ENCODE peak calls at places on chromosomes 7 and 10, in four cellular contexts. One of them, this sample, is unnamed.

GRCh38 chr10:123287594-123288247 is 133.5 kb downstream of the BUB3 start:
- DNase-seq in CD4-positive, alpha-beta memory T cell: no peak
- DNase-seq in activated CD8-positive, alpha-beta memory T cell treated with anti-CD3 and anti-CD28 coated beads, Interleukin-2, amount 50 U/mL, for 48 hours: peak; percentile 54
- DNase-seq in GM03348: no peak
- DNase-seq in this sample: peak; percentile 80

GRCh38 chr10:9762966-9763656 is 1254.6 kb upstream of the CELF2 start:
- DNase-seq in CD4-positive, alpha-beta memory T cell: no peak
- DNase-seq in activated CD8-positive, alpha-beta memory T cell treated with anti-CD3 and anti-CD28 coated beads, Interleukin-2, amount 50 U/mL, for 48 hours: no peak
- DNase-seq in GM03348: peak; percentile 60
- DNase-seq in this sample: peak; percentile 41

GRCh38 chr7:112411186-112411795 is 39.0 kb upstream of the IFRD1 start:
- DNase-seq in CD4-positive, alpha-beta memory T cell: no peak
- DNase-seq in activated CD8-positive, alpha-beta memory T cell treated with anti-CD3 and anti-CD28 coated beads, Interleukin-2, amount 50 U/mL, for 48 hours: no peak
- DNase-seq in GM03348: peak; percentile 51
- DNase-seq in this sample: peak; percentile 49

GRCh38 chr7:23298141-23298851 is 843 bp upstream of the MALSU1 start:
- DNase-seq in CD4-positive, alpha-beta memory T cell: no peak
- DNase-seq in activated CD8-positive, alpha-beta memory T cell treated with anti-CD3 and anti-CD28 coated beads, Interleukin-2, amount 50 U/mL, for 48 hours: no peak
- DNase-seq in GM03348: peak; percentile 48
- DNase-seq in this sample: no peak

GRCh38 chr7:73822319-73823173 is 8.2 kb upstream of the CLDN4 start:
- DNase-seq in CD4-positive, alpha-beta memory T cell: no peak
- DNase-seq in activated CD8-positive, alpha-beta memory T cell treated with anti-CD3 and anti-CD28 coated beads, Interleukin-2, amount 50 U/mL, for 48 hours: no peak
- DNase-seq in GM03348: peak; percentile 96
- DNase-seq in this sample: peak; percentile 100

GRCh38 chr7:7159063-7159645 is 23.2 kb upstream of the C1GALT1 start:
- DNase-seq in CD4-positive, alpha-beta memory T cell: no peak
- DNase-seq in activated CD8-positive, alpha-beta memory T cell treated with anti-CD3 and anti-CD28 coated beads, Interleukin-2, amount 50 U/mL, for 48 hours: no peak
- DNase-seq in GM03348: no peak
- DNase-seq in this sample: no peak

GRCh38 chr10:95440756-95441546 is 120.2 kb downstream of the SORBS1 start:
- DNase-seq in CD4-positive, alpha-beta memory T cell: peak; percentile 4
- DNase-seq in activated CD8-positive, alpha-beta memory T cell treated with anti-CD3 and anti-CD28 coated beads, Interleukin-2, amount 50 U/mL, for 48 hours: no peak
- DNase-seq in GM03348: no peak
- DNase-seq in this sample: no peak

GRCh38 chr7:128879939-128880746 is 17.5 kb downstream of the ATP6V1F start:
- DNase-seq in CD4-positive, alpha-beta memory T cell: no peak
- DNase-seq in activated CD8-positive, alpha-beta memory T cell treated with anti-CD3 and anti-CD28 coated beads, Interleukin-2, amount 50 U/mL, for 48 hours: no peak
- DNase-seq in GM03348: peak; percentile 93
- DNase-seq in this sample: peak; percentile 85

GRCh38 chr7:22554184-22554583 is 54.2 kb upstream of the STEAP1B start:
- DNase-seq in CD4-positive, alpha-beta memory T cell: no peak
- DNase-seq in activated CD8-positive, alpha-beta memory T cell treated with anti-CD3 and anti-CD28 coated beads, Interleukin-2, amount 50 U/mL, for 48 hours: no peak
- DNase-seq in GM03348: no peak
- DNase-seq in this sample: no peak

GRCh38 chr10:65328486-65328885 is 1597.3 kb upstream of the LRRTM3 start:
- DNase-seq in CD4-positive, alpha-beta memory T cell: no peak
- DNase-seq in activated CD8-positive, alpha-beta memory T cell treated with anti-CD3 and anti-CD28 coated beads, Interleukin-2, amount 50 U/mL, for 48 hours: no peak
- DNase-seq in GM03348: no peak
- DNase-seq in this sample: no peak

GRCh38 chr7:6654113-6654841 is 17.2 kb downstream of the ZNF316 start:
- DNase-seq in CD4-positive, alpha-beta memory T cell: no peak
- DNase-seq in activated CD8-positive, alpha-beta memory T cell treated with anti-CD3 and anti-CD28 coated beads, Interleukin-2, amount 50 U/mL, for 48 hours: no peak
- DNase-seq in GM03348: no peak
- DNase-seq in this sample: no peak

GRCh38 chr10:12701696-12702095 is 299.8 kb downstream of the CCDC3 start:
- DNase-seq in CD4-positive, alpha-beta memory T cell: no peak
- DNase-seq in activated CD8-positive, alpha-beta memory T cell treated with anti-CD3 and anti-CD28 coated beads, Interleukin-2, amount 50 U/mL, for 48 hours: no peak
- DNase-seq in GM03348: no peak
- DNase-seq in this sample: peak; percentile 52

GRCh38 chr10:48934672-48935071 is 5.0 kb downstream of the LRRC18 start:
- DNase-seq in CD4-positive, alpha-beta memory T cell: no peak
- DNase-seq in activated CD8-positive, alpha-beta memory T cell treated with anti-CD3 and anti-CD28 coated beads, Interleukin-2, amount 50 U/mL, for 48 hours: peak; percentile 8
- DNase-seq in GM03348: no peak
- DNase-seq in this sample: no peak

GRCh38 chr10:57169597-57169996 is 808.5 kb upstream of the ZWINT start:
- DNase-seq in CD4-positive, alpha-beta memory T cell: no peak
- DNase-seq in activated CD8-positive, alpha-beta memory T cell treated with anti-CD3 and anti-CD28 coated beads, Interleukin-2, amount 50 U/mL, for 48 hours: no peak
- DNase-seq in GM03348: no peak
- DNase-seq in this sample: no peak

GRCh38 chr7:21617916-21618390 is 75.1 kb downstream of the DNAH11 start:
- DNase-seq in CD4-positive, alpha-beta memory T cell: no peak
- DNase-seq in activated CD8-positive, alpha-beta memory T cell treated with anti-CD3 and anti-CD28 coated beads, Interleukin-2, amount 50 U/mL, for 48 hours: no peak
- DNase-seq in GM03348: peak; percentile 53
- DNase-seq in this sample: peak; percentile 90

GRCh38 chr10:113666682-113667252 is 2.9 kb upstream of the NRAP start:
- DNase-seq in CD4-positive, alpha-beta memory T cell: no peak
- DNase-seq in activated CD8-positive, alpha-beta memory T cell treated with anti-CD3 and anti-CD28 coated beads, Interleukin-2, amount 50 U/mL, for 48 hours: no peak
- DNase-seq in GM03348: peak; percentile 17
- DNase-seq in this sample: peak; percentile 27

GRCh38 chr7:112131016-112131415 is 75.2 kb downstream of the DOCK4 start:
- DNase-seq in CD4-positive, alpha-beta memory T cell: no peak
- DNase-seq in activated CD8-positive, alpha-beta memory T cell treated with anti-CD3 and anti-CD28 coated beads, Interleukin-2, amount 50 U/mL, for 48 hours: no peak
- DNase-seq in GM03348: no peak
- DNase-seq in this sample: no peak

GRCh38 chr7:130292682-130293257 is at the start of gene CPA4:
- DNase-seq in CD4-positive, alpha-beta memory T cell: no peak
- DNase-seq in activated CD8-positive, alpha-beta memory T cell treated with anti-CD3 and anti-CD28 coated beads, Interleukin-2, amount 50 U/mL, for 48 hours: no peak
- DNase-seq in GM03348: peak; percentile 87
- DNase-seq in this sample: peak; percentile 99

GRCh38 chr10:113576853-113577252 is 24.0 kb downstream of the HABP2 start:
- DNase-seq in CD4-positive, alpha-beta memory T cell: no peak
- DNase-seq in activated CD8-positive, alpha-beta memory T cell treated with anti-CD3 and anti-CD28 coated beads, Interleukin-2, amount 50 U/mL, for 48 hours: no peak
- DNase-seq in GM03348: peak; percentile 56
- DNase-seq in this sample: peak; percentile 8

GRCh38 chr10:5948999-5949759 is 28.2 kb downstream of the IL15RA start:
- DNase-seq in CD4-positive, alpha-beta memory T cell: no peak
- DNase-seq in activated CD8-positive, alpha-beta memory T cell treated with anti-CD3 and anti-CD28 coated beads, Interleukin-2, amount 50 U/mL, for 48 hours: no peak
- DNase-seq in GM03348: peak; percentile 81
- DNase-seq in this sample: peak; percentile 44

GRCh38 chr10:109773818-109774440 is 149.4 kb downstream of the XPNPEP1 start:
- DNase-seq in CD4-positive, alpha-beta memory T cell: no peak
- DNase-seq in activated CD8-positive, alpha-beta memory T cell treated with anti-CD3 and anti-CD28 coated beads, Interleukin-2, amount 50 U/mL, for 48 hours: no peak
- DNase-seq in GM03348: peak; percentile 60
- DNase-seq in this sample: no peak

GRCh38 chr7:115825736-115826135 is 204.8 kb downstream of the TFEC start:
- DNase-seq in CD4-positive, alpha-beta memory T cell: no peak
- DNase-seq in activated CD8-positive, alpha-beta memory T cell treated with anti-CD3 and anti-CD28 coated beads, Interleukin-2, amount 50 U/mL, for 48 hours: no peak
- DNase-seq in GM03348: no peak
- DNase-seq in this sample: peak; percentile 21

GRCh38 chr7:22120391-22121053 is 174.8 kb upstream of the CDCA7L start:
- DNase-seq in CD4-positive, alpha-beta memory T cell: no peak
- DNase-seq in activated CD8-positive, alpha-beta memory T cell treated with anti-CD3 and anti-CD28 coated beads, Interleukin-2, amount 50 U/mL, for 48 hours: no peak
- DNase-seq in GM03348: no peak
- DNase-seq in this sample: peak; percentile 42

GRCh38 chr7:135791543-135792120 is 43.0 kb upstream of the FAM180A start:
- DNase-seq in CD4-positive, alpha-beta memory T cell: no peak
- DNase-seq in activated CD8-positive, alpha-beta memory T cell treated with anti-CD3 and anti-CD28 coated beads, Interleukin-2, amount 50 U/mL, for 48 hours: no peak
- DNase-seq in GM03348: no peak
- DNase-seq in this sample: no peak

GRCh38 chr7:122886357-122887081 is at the start of gene CADPS2:
- DNase-seq in CD4-positive, alpha-beta memory T cell: no peak
- DNase-seq in activated CD8-positive, alpha-beta memory T cell treated with anti-CD3 and anti-CD28 coated beads, Interleukin-2, amount 50 U/mL, for 48 hours: peak; percentile 60
- DNase-seq in GM03348: peak; percentile 94
- DNase-seq in this sample: peak; percentile 96

GRCh38 chr10:53754851-53755250 is 982.3 kb upstream of the MBL2 start:
- DNase-seq in CD4-positive, alpha-beta memory T cell: no peak
- DNase-seq in activated CD8-positive, alpha-beta memory T cell treated with anti-CD3 and anti-CD28 coated beads, Interleukin-2, amount 50 U/mL, for 48 hours: no peak
- DNase-seq in GM03348: no peak
- DNase-seq in this sample: no peak

GRCh38 chr10:20287951-20288350 is 471.7 kb downstream of the PLXDC2 start:
- DNase-seq in CD4-positive, alpha-beta memory T cell: no peak
- DNase-seq in activated CD8-positive, alpha-beta memory T cell treated with anti-CD3 and anti-CD28 coated beads, Interleukin-2, amount 50 U/mL, for 48 hours: no peak
- DNase-seq in GM03348: no peak
- DNase-seq in this sample: no peak

GRCh38 chr10:43315535-43316245 is 48.8 kb upstream of the RASGEF1A start:
- DNase-seq in CD4-positive, alpha-beta memory T cell: no peak
- DNase-seq in activated CD8-positive, alpha-beta memory T cell treated with anti-CD3 and anti-CD28 coated beads, Interleukin-2, amount 50 U/mL, for 48 hours: no peak
- DNase-seq in GM03348: no peak
- DNase-seq in this sample: no peak

GRCh38 chr7:101882595-101883564 is 65.5 kb downstream of the CUX1 start:
- DNase-seq in CD4-positive, alpha-beta memory T cell: no peak
- DNase-seq in activated CD8-positive, alpha-beta memory T cell treated with anti-CD3 and anti-CD28 coated beads, Interleukin-2, amount 50 U/mL, for 48 hours: no peak
- DNase-seq in GM03348: peak; percentile 94
- DNase-seq in this sample: peak; percentile 100

GRCh38 chr7:137664846-137665245 is 181.9 kb downstream of the DGKI start:
- DNase-seq in CD4-positive, alpha-beta memory T cell: no peak
- DNase-seq in activated CD8-positive, alpha-beta memory T cell treated with anti-CD3 and anti-CD28 coated beads, Interleukin-2, amount 50 U/mL, for 48 hours: no peak
- DNase-seq in GM03348: no peak
- DNase-seq in this sample: peak; percentile 50

GRCh38 chr10:17010363-17011145 is 119.1 kb downstream of the CUBN start:
- DNase-seq in CD4-positive, alpha-beta memory T cell: no peak
- DNase-seq in activated CD8-positive, alpha-beta memory T cell treated with anti-CD3 and anti-CD28 coated beads, Interleukin-2, amount 50 U/mL, for 48 hours: no peak
- DNase-seq in GM03348: no peak
- DNase-seq in this sample: no peak

GRCh38 chr10:72263613-72264241 is 10.0 kb upstream of the DDIT4 start:
- DNase-seq in CD4-positive, alpha-beta memory T cell: peak; percentile 68
- DNase-seq in activated CD8-positive, alpha-beta memory T cell treated with anti-CD3 and anti-CD28 coated beads, Interleukin-2, amount 50 U/mL, for 48 hours: no peak
- DNase-seq in GM03348: no peak
- DNase-seq in this sample: peak; percentile 30

GRCh38 chr10:66326876-66327275 is 599.0 kb upstream of the LRRTM3 start:
- DNase-seq in CD4-positive, alpha-beta memory T cell: no peak
- DNase-seq in activated CD8-positive, alpha-beta memory T cell treated with anti-CD3 and anti-CD28 coated beads, Interleukin-2, amount 50 U/mL, for 48 hours: no peak
- DNase-seq in GM03348: no peak
- DNase-seq in this sample: no peak

GRCh38 chr10:73908853-73909611 is 1.9 kb upstream of the PLAU start:
- DNase-seq in CD4-positive, alpha-beta memory T cell: peak; percentile 25
- DNase-seq in activated CD8-positive, alpha-beta memory T cell treated with anti-CD3 and anti-CD28 coated beads, Interleukin-2, amount 50 U/mL, for 48 hours: peak; percentile 60
- DNase-seq in GM03348: peak; percentile 73
- DNase-seq in this sample: peak; percentile 97

GRCh38 chr10:90988802-90989201 is 67.9 kb upstream of the ANKRD1 start:
- DNase-seq in CD4-positive, alpha-beta memory T cell: no peak
- DNase-seq in activated CD8-positive, alpha-beta memory T cell treated with anti-CD3 and anti-CD28 coated beads, Interleukin-2, amount 50 U/mL, for 48 hours: no peak
- DNase-seq in GM03348: no peak
- DNase-seq in this sample: no peak

GRCh38 chr7:95811846-95812445 is 39.6 kb downstream of the DYNC1I1 start:
- DNase-seq in CD4-positive, alpha-beta memory T cell: no peak
- DNase-seq in activated CD8-positive, alpha-beta memory T cell treated with anti-CD3 and anti-CD28 coated beads, Interleukin-2, amount 50 U/mL, for 48 hours: no peak
- DNase-seq in GM03348: no peak
- DNase-seq in this sample: no peak